ENCODE peak calls at places on chromosomes 6 and 20, in nine cellular contexts. W is lower lobe of right lung, F is nephron progenitor cell, O is left ventricle myocardium inferior, Z is H1, J is cardiac muscle cell, S is breast epithelium, P is body of pancreas, X is osteocyte. A is an unnamed sample.

GRCh38 chr6:112237644-112238043 is 16.7 kb downstream of the LAMA4 start:
- DNase-seq in W (no peak), F (no peak), O (peak), Z (no peak), J (peak), S (no peak), P (peak), X (no peak), A (no peak)

GRCh38 chr6:28880894-28881780 is 42.6 kb downstream of the TRIM27 start:
- DNase-seq in W (no peak), F (peak), O (peak), Z (no peak), J (peak), S (peak), P (peak), X (peak), A (peak)

GRCh38 chr6:75266716-75267291 is 17.8 kb downstream of the TMEM30A start:
- DNase-seq in W (no peak), F (no peak), O (no peak), Z (no peak), J (peak), S (no peak), P (no peak), X (no peak), A (no peak)

GRCh38 chr20:17461941-17462340 is 69.2 kb downstream of the BFSP1 start:
- DNase-seq in W (no peak), F (no peak), O (no peak), Z (no peak), J (no peak), S (no peak), P (no peak), X (peak), A (no peak)

GRCh38 chr6:24568687-24569086 is 73.9 kb downstream of the ALDH5A1 start:
- DNase-seq in W (no peak), F (no peak), O (no peak), Z (no peak), J (no peak), S (no peak), P (no peak), X (no peak), A (no peak)

GRCh38 chr6:4883298-4883697 is 107.1 kb downstream of the CDYL start:
- DNase-seq in W (no peak), F (no peak), O (no peak), Z (no peak), J (no peak), S (no peak), P (peak), X (peak), A (no peak)

GRCh38 chr6:108875161-108875555 is 26.9 kb downstream of the ARMC2 start:
- DNase-seq in W (no peak), F (no peak), O (no peak), Z (no peak), J (no peak), S (no peak), P (no peak), X (no peak), A (no peak)

GRCh38 chr6:4884646-4885427 is 108.6 kb downstream of the CDYL start:
- DNase-seq in W (no peak), F (no peak), O (no peak), Z (no peak), J (no peak), S (no peak), P (no peak), X (no peak), A (no peak)

GRCh38 chr20:29876911-29877285 is 1380.6 kb upstream of the DEFB115 start:
- DNase-seq in W (peak), F (no peak), O (no peak), Z (no peak), J (no peak), S (no peak), P (peak), X (peak), A (no peak)

GRCh38 chr6:76706566-76706965 is 634.1 kb upstream of the IMPG1 start:
- DNase-seq in W (no peak), F (no peak), O (no peak), Z (no peak), J (peak), S (no peak), P (no peak), X (no peak), A (no peak)

GRCh38 chr6:150202404-150202803 is 59.6 kb downstream of the PPP1R14C start:
- DNase-seq in W (no peak), F (no peak), O (no peak), Z (no peak), J (no peak), S (no peak), P (no peak), X (no peak), A (no peak)

GRCh38 chr6:98984102-98984501 is 36.4 kb upstream of the FBXL4 start:
- DNase-seq in W (no peak), F (peak), O (no peak), Z (no peak), J (no peak), S (no peak), P (no peak), X (no peak), A (no peak)

GRCh38 chr6:9496837-9497236 is 918.0 kb downstream of the TFAP2A start:
- DNase-seq in W (no peak), F (no peak), O (no peak), Z (no peak), J (no peak), S (no peak), P (no peak), X (no peak), A (no peak)

GRCh38 chr6:163170294-163170883 is 244.1 kb upstream of the QKI start:
- DNase-seq in W (no peak), F (no peak), O (no peak), Z (no peak), J (peak), S (no peak), P (no peak), X (peak), A (no peak)

GRCh38 chr6:82072113-82072512 is 175.4 kb downstream of the IBTK start:
- DNase-seq in W (no peak), F (no peak), O (no peak), Z (no peak), J (no peak), S (no peak), P (no peak), X (no peak), A (no peak)

GRCh38 chr6:140915001-140915950 is 1217.4 kb upstream of the GJE1 start:
- DNase-seq in W (no peak), F (no peak), O (no peak), Z (no peak), J (no peak), S (no peak), P (no peak), X (no peak), A (no peak)
- TF ChIP-seq CTCF in W (no peak), F (no peak), O (peak), Z (no peak), J (no peak), S (no peak), P (no peak), X (peak), A (peak)

GRCh38 chr6:88115307-88115706 is 50.8 kb downstream of the CNR1 start:
- DNase-seq in W (no peak), F (no peak), O (no peak), Z (no peak), J (no peak), S (no peak), P (no peak), X (no peak), A (no peak)
- TF ChIP-seq CTCF in W (no peak), F (no peak), O (no peak), Z (no peak), J (no peak), S (no peak), P (no peak), X (no peak), A (no peak)

GRCh38 chr20:46823271-46823747 is 71.3 kb upstream of the EYA2 start:
- DNase-seq in W (no peak), F (no peak), O (no peak), Z (no peak), J (no peak), S (no peak), P (peak), X (no peak), A (no peak)

GRCh38 chr20:46820682-46821081 is 74.0 kb upstream of the EYA2 start:
- DNase-seq in W (no peak), F (no peak), O (no peak), Z (no peak), J (no peak), S (no peak), P (no peak), X (peak), A (no peak)

GRCh38 chr20:46826343-46826984 is 68.2 kb upstream of the EYA2 start:
- DNase-seq in W (no peak), F (no peak), O (no peak), Z (no peak), J (no peak), S (no peak), P (no peak), X (peak), A (no peak)

GRCh38 chr20:46827718-46828458 is 66.8 kb upstream of the EYA2 start:
- DNase-seq in W (no peak), F (no peak), O (no peak), Z (no peak), J (no peak), S (no peak), P (no peak), X (peak), A (no peak)

DNA sequence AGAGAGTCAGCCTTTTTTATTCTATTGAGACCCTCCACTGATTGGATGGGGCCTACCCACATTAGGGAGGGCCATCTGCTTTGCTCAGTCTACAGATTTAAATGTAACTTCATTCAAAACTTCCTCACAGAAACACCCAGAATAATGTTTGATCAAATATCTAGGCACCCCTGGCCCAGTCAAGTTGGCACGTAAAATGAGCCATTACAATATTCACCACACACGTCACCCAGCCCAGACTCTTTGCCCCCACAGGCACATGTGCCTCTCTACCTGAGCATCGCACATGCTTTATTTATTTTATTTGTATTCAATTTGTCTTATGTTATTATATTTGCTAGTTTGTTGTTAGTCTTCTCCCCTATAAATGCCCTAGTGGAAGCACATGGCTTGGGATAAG is 70.9 kb upstream of the EYA2 start:
- DNase-seq in W (no peak), F (no peak), O (no peak), Z (no peak), J (no peak), S (no peak), P (no peak), X (no peak), A (no peak)
- TF ChIP-seq CTCF in W (no peak), F (no peak), O (no peak), Z (no peak), J (no peak), S (no peak), P (no peak), X (no peak), A (no peak)

GRCh38 chr6:133796235-133796634 is 92.7 kb upstream of the TCF21 start:
- DNase-seq in W (no peak), F (no peak), O (no peak), Z (no peak), J (no peak), S (no peak), P (no peak), X (no peak), A (no peak)

GRCh38 chr6:133802861-133803260 is 86.1 kb upstream of the TCF21 start:
- DNase-seq in W (no peak), F (no peak), O (no peak), Z (no peak), J (no peak), S (no peak), P (no peak), X (no peak), A (no peak)

GRCh38 chr6:133804263-133804662 is 84.7 kb upstream of the TCF21 start:
- DNase-seq in W (no peak), F (no peak), O (no peak), Z (no peak), J (peak), S (no peak), P (no peak), X (no peak), A (no peak)

GRCh38 chr6:133799043-133799442 is 89.9 kb upstream of the TCF21 start:
- DNase-seq in W (no peak), F (no peak), O (no peak), Z (no peak), J (peak), S (no peak), P (no peak), X (no peak), A (no peak)
- TF ChIP-seq CTCF in W (no peak), F (no peak), O (no peak), Z (no peak), J (no peak), S (no peak), P (no peak), X (no peak), A (no peak)